ENCODE peak calls at places on chromosomes 13 and 19, in five cellular contexts. One of them, this sample, is unnamed.

GRCh38 chr13:108218044-108218974 is at the start of gene ABHD13:
- DNase-seq in EL: peak
- DNase-seq in COR-L47: peak
- DNase-seq in AML-193: peak
- DNase-seq in GM23338: peak
- DNase-seq in this sample: peak

GRCh38 chr13:20442798-20443381 is 82.8 kb downstream of the CRYL1 start:
- DNase-seq in EL: no peak
- DNase-seq in COR-L47: no peak
- DNase-seq in AML-193: no peak
- DNase-seq in GM23338: no peak
- DNase-seq in this sample: no peak

GRCh38 chr19:10219678-10220077 is 11.5 kb downstream of the S1PR2 start:
- DNase-seq in EL: peak
- DNase-seq in COR-L47: peak
- DNase-seq in AML-193: peak
- DNase-seq in GM23338: peak
- DNase-seq in this sample: no peak

GRCh38 chr13:99307247-99307646 is at the start of gene GPR183:
- DNase-seq in EL: peak
- DNase-seq in COR-L47: no peak
- DNase-seq in AML-193: peak
- DNase-seq in GM23338: no peak
- DNase-seq in this sample: no peak

GRCh38 chr13:113638173-113638746 is 19.7 kb downstream of the ATP4B start:
- DNase-seq in EL: no peak
- DNase-seq in COR-L47: no peak
- DNase-seq in AML-193: no peak
- DNase-seq in GM23338: no peak
- DNase-seq in this sample: no peak

GRCh38 chr13:106570354-106570822 is 2.5 kb upstream of the ARGLU1 start:
- DNase-seq in EL: peak
- DNase-seq in COR-L47: peak
- DNase-seq in AML-193: no peak
- DNase-seq in GM23338: peak
- DNase-seq in this sample: peak

GRCh38 chr19:45498411-45499195 is at the start of gene PPM1N:
- DNase-seq in EL: peak
- DNase-seq in COR-L47: peak
- DNase-seq in AML-193: no peak
- DNase-seq in GM23338: peak
- DNase-seq in this sample: no peak

GRCh38 chr19:3619631-3620012 is 7.0 kb downstream of the CACTIN start:
- DNase-seq in EL: no peak
- DNase-seq in COR-L47: no peak
- DNase-seq in AML-193: no peak
- DNase-seq in GM23338: no peak
- DNase-seq in this sample: no peak

GRCh38 chr19:46049597-46049996 is 8.8 kb upstream of the IGFL4 start:
- DNase-seq in EL: no peak
- DNase-seq in COR-L47: no peak
- DNase-seq in AML-193: no peak
- DNase-seq in GM23338: peak
- DNase-seq in this sample: no peak

GRCh38 chr13:91162180-91162579 is 185.3 kb upstream of the MIR17HG start:
- DNase-seq in EL: no peak
- DNase-seq in COR-L47: no peak
- DNase-seq in AML-193: no peak
- DNase-seq in GM23338: peak
- DNase-seq in this sample: no peak

GRCh38 chr19:19475845-19476828 is 39.2 kb downstream of the TSSK6 start:
- DNase-seq in EL: no peak
- DNase-seq in COR-L47: no peak
- DNase-seq in AML-193: peak
- DNase-seq in GM23338: peak
- DNase-seq in this sample: no peak

GRCh38 chr13:50511877-50512332 is 331.6 kb downstream of the DLEU7 start:
- DNase-seq in EL: no peak
- DNase-seq in COR-L47: no peak
- DNase-seq in AML-193: peak
- DNase-seq in GM23338: no peak
- DNase-seq in this sample: no peak

GRCh38 chr13:106415427-106415826 is 120.0 kb downstream of the EFNB2 start:
- DNase-seq in EL: no peak
- DNase-seq in COR-L47: no peak
- DNase-seq in AML-193: no peak
- DNase-seq in GM23338: no peak
- DNase-seq in this sample: no peak

GRCh38 chr13:77207943-77208342 is 119.0 kb downstream of the MYCBP2 start:
- DNase-seq in EL: peak
- DNase-seq in COR-L47: no peak
- DNase-seq in AML-193: no peak
- DNase-seq in GM23338: peak
- DNase-seq in this sample: peak

GRCh38 chr13:26011996-26012688 is 39.7 kb downstream of the SHISA2 start:
- DNase-seq in EL: no peak
- DNase-seq in COR-L47: no peak
- DNase-seq in AML-193: no peak
- DNase-seq in GM23338: peak
- DNase-seq in this sample: no peak

GRCh38 chr19:58450836-58451357 is 525 bp upstream of the ZNF324B start:
- DNase-seq in EL: no peak
- DNase-seq in COR-L47: peak
- DNase-seq in AML-193: no peak
- DNase-seq in GM23338: no peak
- DNase-seq in this sample: no peak